ENCODE peak calls at places on chromosomes 13 and 19, in nine cellular contexts. X, C, Q, S, W, V, R, P and T are unnamed samples. For H3K9me3, the result is how much of the 10 kb centered on the place peaks cover.

GRCh38 chr19:15454371-15454800 is 4.6 kb upstream of the WIZ start:
- DNase-seq in R (no peak), P (peak), S (no peak), V (no peak), Q (no peak), C (no peak), W (no peak), X (no peak), T (peak)

GRCh38 chr19:20078696-20079095 is 896 bp downstream of the ZNF90 start:
- DNase-seq in P (no peak), R (peak), Q (peak), S (no peak), X (peak), C (no peak), W (no peak), V (peak), T (peak)

GRCh38 chr19:2213799-2214198 is 22.3 kb downstream of the PLEKHJ1 start:
- DNase-seq in Q (peak), C (no peak), R (no peak), S (no peak), W (no peak), V (no peak), X (no peak), P (no peak), T (no peak)

GRCh38 chr19:44590245-44591059 is 22.9 kb upstream of the IGSF23 start:
- DNase-seq in C (no peak), V (no peak), W (no peak), X (no peak), R (no peak), S (no peak), P (no peak), Q (no peak), T (no peak)

GRCh38 chr13:43441464-43441863 is 345.3 kb downstream of the ENOX1 start:
- DNase-seq in C (no peak), V (peak), X (no peak), P (no peak), S (no peak), Q (no peak), R (no peak), W (no peak), T (no peak)

GRCh38 chr13:104357174-104357573 is 1291.0 kb upstream of the SLC10A2 start:
- DNase-seq in C (no peak), V (no peak), X (no peak), P (no peak), W (no peak), R (no peak), S (no peak), Q (no peak), T (no peak)

GRCh38 chr19:19510432-19510831 is 4.9 kb downstream of the TSSK6 start:
- DNase-seq in C (no peak), P (no peak), Q (no peak), S (no peak), V (peak), W (no peak), X (no peak), R (no peak), T (no peak)

GRCh38 chr13:39273953-39274352 is 235.7 kb downstream of the NHLRC3 start:
- DNase-seq in X (peak), Q (peak), V (peak), P (no peak), S (no peak), W (no peak), C (no peak), R (no peak), T (peak)

GRCh38 chr19:34276614-34277013 is 22.3 kb downstream of the GARRE1 start:
- DNase-seq in V (no peak), C (no peak), R (no peak), Q (no peak), P (no peak), W (no peak), X (no peak), S (no peak), T (peak)

GRCh38 chr19:8850488-8850887 is 18.3 kb downstream of the MBD3L1 start:
- DNase-seq in R (no peak), V (no peak), X (no peak), S (no peak), C (no peak), Q (no peak), P (no peak), W (no peak), T (no peak)

GRCh38 chr13:92843549-92843948 is 383.1 kb upstream of the GPC6 start:
- DNase-seq in R (no peak), P (no peak), X (no peak), C (no peak), Q (peak), W (no peak), S (peak), V (no peak), T (no peak)

GRCh38 chr13:40993119-40993518 is 26.0 kb downstream of the ELF1 start:
- DNase-seq in W (no peak), C (no peak), S (no peak), X (no peak), V (peak), P (no peak), Q (no peak), R (no peak), T (peak)

GRCh38 chr19:16435999-16436650 is 35.6 kb downstream of the EPS15L1 start:
- DNase-seq in R (no peak), W (no peak), X (no peak), C (no peak), S (no peak), V (no peak), Q (no peak), P (no peak), T (no peak)

GRCh38 chr13:75749407-75749806 is 113.3 kb downstream of the LMO7 start:
- DNase-seq in X (no peak), W (no peak), Q (peak), S (no peak), R (peak), C (no peak), V (no peak), P (no peak), T (no peak)

GRCh38 chr13:114002009-114002544 is 28.2 kb upstream of the C13orf46 start:
- DNase-seq in V (no peak), C (peak), S (no peak), W (no peak), X (no peak), P (no peak), R (peak), Q (no peak), T (no peak)

GRCh38 chr19:15810335-15810734 is 5.1 kb downstream of the OR10H1 start:
- DNase-seq in S (no peak), C (no peak), P (no peak), W (no peak), X (peak), Q (no peak), V (no peak), R (no peak), T (no peak)

GRCh38 chr13:22196777-22197176 is 525.9 kb downstream of the FGF9 start:
- DNase-seq in P (no peak), Q (no peak), C (no peak), R (no peak), S (no peak), V (no peak), X (no peak), W (no peak), T (no peak)

GRCh38 chr13:61414136-61414535 is 1.5 kb downstream of the PCDH20 start:
- DNase-seq in C (no peak), S (no peak), V (peak), Q (peak), X (peak), P (no peak), R (no peak), W (no peak), T (no peak)

GRCh38 chr19:42282036-42282762 is 13.1 kb downstream of the CIC start:
- DNase-seq in C (no peak), W (no peak), P (peak), S (no peak), R (no peak), V (no peak), X (no peak), Q (peak), T (peak)

GRCh38 chr19:47755065-47755761 is 9.9 kb downstream of the NOP53 start:
- DNase-seq in X (no peak), P (no peak), W (no peak), S (no peak), C (no peak), Q (no peak), V (no peak), R (no peak), T (no peak)

GRCh38 chr19:16497042-16497441 is 848 bp downstream of the C19orf44 start:
- DNase-seq in P (no peak), C (no peak), X (no peak), Q (no peak), R (no peak), W (no peak), V (no peak), S (no peak), T (no peak)

GRCh38 chr13:51894239-51894638 is 32.5 kb downstream of the CCDC70 start:
- DNase-seq in C (no peak), R (no peak), X (no peak), Q (no peak), W (no peak), P (no peak), V (peak), S (no peak), T (no peak)

GRCh38 chr19:39708594-39708993 is 4.3 kb downstream of the LGALS14 start:
- DNase-seq in C (no peak), X (no peak), Q (no peak), V (no peak), W (no peak), P (no peak), R (no peak), S (no peak), T (no peak)

GRCh38 chr13:30332516-30333165 is 25.3 kb upstream of the KATNAL1 start:
- DNase-seq in W (no peak), P (no peak), X (no peak), Q (no peak), R (no peak), C (no peak), S (no peak), V (no peak), T (no peak)

GRCh38 chr19:4089400-4089908 is 22.8 kb upstream of the ZBTB7A start:
- DNase-seq in C (no peak), S (no peak), Q (no peak), P (no peak), W (peak), R (no peak), X (peak), V (no peak), T (no peak)

GRCh38 chr19:10193666-10194499 is 870 bp downstream of the DNMT1 start:
- DNase-seq in R (no peak), P (peak), X (peak), V (no peak), C (peak), W (no peak), S (no peak), Q (peak), T (no peak)

GRCh38 chr19:46913852-46914430 is 53.1 kb downstream of the ARHGAP35 start:
- DNase-seq in X (no peak), P (peak), R (no peak), C (no peak), W (no peak), S (no peak), V (no peak), Q (peak), T (no peak)

GRCh38 chr19:5480427-5480836 is 25.2 kb downstream of the ZNRF4 start:
- DNase-seq in R (peak), Q (peak), P (peak), W (no peak), V (peak), S (no peak), X (peak), C (no peak), T (peak)

GRCh38 chr13:110132178-110132975 is 174.6 kb downstream of the COL4A1 start:
- DNase-seq in C (no peak), S (no peak), R (no peak), W (no peak), X (no peak), V (peak), P (no peak), Q (no peak), T (no peak)

GRCh38 chr19:29292146-29292545 is 79.2 kb upstream of the UQCRFS1 start:
- DNase-seq in Q (no peak), P (no peak), X (no peak), C (peak), R (no peak), S (no peak), W (no peak), V (no peak), T (no peak)

GRCh38 chr13:41178040-41178439 is 16.3 kb downstream of the KBTBD7 start:
- DNase-seq in X (no peak), Q (peak), V (no peak), P (no peak), C (no peak), S (no peak), R (no peak), W (no peak), T (no peak)

GRCh38 chr13:41995946-41996345 is 35.0 kb upstream of the VWA8 start:
- DNase-seq in S (no peak), V (no peak), P (no peak), C (no peak), Q (peak), W (no peak), R (no peak), X (no peak), T (no peak)

GRCh38 chr13:110921209-110921608 is 6.3 kb upstream of the ANKRD10 start:
- DNase-seq in Q (no peak), W (no peak), C (no peak), P (no peak), V (no peak), S (no peak), R (no peak), X (no peak), T (no peak)

GRCh38 chr13:51154029-51154555 is 43.0 kb upstream of the C13orf42 start:
- DNase-seq in P (no peak), V (peak), Q (peak), R (no peak), X (no peak), S (no peak), C (no peak), W (no peak), T (no peak)

GRCh38 chr19:13016628-13017305 is 21.5 kb downstream of the NFIX start:
- DNase-seq in W (no peak), R (no peak), Q (no peak), C (no peak), P (no peak), V (peak), S (no peak), X (no peak), T (no peak)

GRCh38 chr13:102724923-102725322 is 30.1 kb upstream of the METTL21C start:
- DNase-seq in V (no peak), W (no peak), C (no peak), P (peak), X (no peak), R (no peak), S (no peak), Q (peak), T (no peak)

GRCh38 chr13:102721800-102722231 is 27.0 kb upstream of the METTL21C start:
- DNase-seq in Q (peak), W (no peak), V (no peak), R (peak), P (no peak), X (no peak), S (no peak), C (no peak), T (no peak)

GRCh38 chr13:102729560-102730275 is 34.9 kb upstream of the METTL21C start:
- DNase-seq in V (no peak), Q (peak), R (no peak), W (no peak), P (peak), S (no peak), C (no peak), X (no peak), T (no peak)

DNA sequence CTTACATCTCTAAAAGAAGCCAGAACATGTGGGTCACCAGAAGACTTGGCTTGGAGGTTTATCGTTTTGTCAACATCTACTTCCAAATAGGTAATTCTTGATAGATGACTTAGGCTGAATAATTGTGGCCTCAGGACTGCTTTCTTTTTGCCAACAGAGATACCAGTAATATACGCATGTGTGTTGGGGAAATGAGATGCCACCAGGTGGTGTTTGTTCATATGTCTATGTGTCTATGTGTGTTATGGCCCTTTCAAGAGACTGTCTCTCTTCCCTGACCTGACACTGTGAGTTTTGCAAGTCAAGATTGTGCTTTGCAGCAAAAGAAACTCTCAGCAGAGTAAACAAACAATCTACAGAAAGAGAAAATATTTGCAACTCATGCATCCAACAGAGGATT is 31.6 kb upstream of the METTL21C start:
- DNase-seq in R (no peak), X (no peak), P (no peak), S (no peak), Q (no peak), C (no peak), W (no peak), V (no peak), T (no peak)
- TF ChIP-seq CTCF in R (no peak), X (no peak), P (no peak), S (no peak), Q (no peak), C (no peak), W (no peak), V (no peak), T (no peak)

DNA sequence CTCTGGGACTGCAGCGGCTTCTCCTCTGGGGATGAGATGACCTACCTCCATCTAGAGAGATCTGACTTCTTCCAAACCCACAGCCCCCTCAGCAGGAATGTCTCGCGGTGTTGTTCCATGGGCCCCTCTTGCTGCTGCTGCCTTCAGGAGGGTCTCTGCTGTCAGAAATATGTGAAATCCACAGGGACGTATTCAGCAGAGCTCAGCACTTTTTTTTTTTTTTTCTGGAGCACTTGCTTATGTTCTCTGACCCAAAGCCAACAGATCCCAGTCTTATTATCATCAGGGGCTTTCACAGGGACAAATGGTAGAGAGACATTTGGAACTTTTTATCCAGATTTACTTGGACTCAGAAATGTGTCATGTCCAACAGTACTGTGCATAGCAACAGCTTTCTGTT is 332.5 kb downstream of the ZNF536 start:
- DNase-seq in W (no peak), P (no peak), C (peak), V (no peak), Q (no peak), S (no peak), X (no peak), R (no peak), T (no peak)
- H3K9me3 ChIP-seq in W (under half), P (under half), C (under half), V (under half), Q (under half), S (under half), X (under half), R (under half), T (under half)

DNA sequence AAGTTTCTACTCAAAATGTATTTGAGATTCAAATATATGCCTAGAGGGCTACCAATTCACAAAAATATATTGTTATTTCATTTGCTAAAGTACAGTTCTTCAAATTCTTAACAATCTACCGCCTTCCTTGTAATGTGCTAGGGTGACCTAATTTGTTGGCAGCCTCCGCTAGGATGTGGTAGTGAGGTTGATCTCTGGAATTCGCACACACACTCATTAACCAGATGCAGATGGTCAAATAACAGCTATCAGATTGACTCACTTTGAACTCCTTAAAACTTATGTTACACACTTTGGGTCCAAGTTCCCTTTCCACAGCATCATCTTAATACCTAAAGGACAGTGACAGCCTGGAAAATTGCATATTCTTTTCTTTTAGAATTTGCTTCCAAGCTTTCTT is 367.3 kb downstream of the DCT start:
- DNase-seq in R (peak), V (no peak), C (no peak), Q (peak), W (no peak), S (peak), P (no peak), X (no peak), T (peak)
- TF ChIP-seq CTCF in R (no peak), V (no peak), C (no peak), Q (no peak), W (no peak), S (no peak), P (no peak), X (no peak), T (no peak)

GRCh38 chr19:55778331-55778730 is 9.4 kb downstream of the RFPL4AL1 start:
- DNase-seq in Q (no peak), S (no peak), R (no peak), C (no peak), P (no peak), X (no peak), V (no peak), W (no peak), T (no peak)

GRCh38 chr19:55781112-55781511 is 12.2 kb downstream of the RFPL4AL1 start:
- DNase-seq in S (no peak), C (no peak), P (no peak), X (no peak), R (no peak), W (no peak), V (no peak), Q (no peak), T (no peak)

DNA sequence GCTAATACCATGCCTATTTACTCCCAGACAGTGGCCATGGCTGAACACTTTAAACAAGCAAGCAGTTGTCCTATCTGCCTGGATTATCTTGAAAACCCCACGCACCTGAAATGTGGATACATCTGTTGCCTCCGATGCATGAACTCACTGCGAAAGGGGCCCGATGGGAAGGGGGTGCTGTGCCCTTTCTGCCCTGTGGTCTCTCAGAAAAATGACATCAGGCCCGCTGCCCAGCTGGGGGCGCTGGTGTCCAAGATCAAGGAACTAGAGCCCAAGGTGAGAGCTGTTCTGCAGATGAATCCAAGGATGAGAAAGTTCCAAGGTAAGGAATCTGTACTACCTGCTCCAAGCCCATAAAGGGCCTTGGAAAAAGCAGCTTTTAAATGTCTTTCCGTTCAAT is 8.6 kb downstream of the RFPL4AL1 start:
- DNase-seq in C (no peak), X (no peak), W (no peak), S (no peak), P (no peak), V (peak), Q (no peak), R (no peak), T (no peak)
- H3K9me3 ChIP-seq in C (under half), X (under half), W (under half), S (under half), P (under half), V (under half), Q (under half), R (under half), T (under half)

DNA sequence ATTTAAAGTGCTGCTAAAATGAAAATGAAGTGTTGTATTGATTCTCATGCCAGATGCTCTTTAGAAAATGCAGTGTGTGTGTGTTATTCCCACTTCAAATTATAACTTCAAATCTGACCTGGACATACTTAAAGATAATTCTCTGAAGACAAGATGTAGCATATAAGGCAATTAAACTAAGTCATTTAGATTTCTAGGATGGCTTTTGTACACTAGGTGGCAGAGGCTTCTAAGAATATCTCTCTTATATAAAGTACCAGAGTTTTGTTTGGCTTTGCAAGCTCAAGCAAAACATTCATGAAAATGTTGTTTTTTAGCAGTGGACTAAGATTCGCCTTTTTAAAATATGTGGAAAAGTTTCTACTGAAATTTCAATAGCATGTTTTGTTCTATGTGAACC is 407.2 kb downstream of the GPC5 start:
- DNase-seq in X (no peak), W (no peak), S (no peak), Q (peak), R (no peak), P (no peak), C (no peak), V (no peak), T (no peak)
- TF ChIP-seq CTCF in X (no peak), W (no peak), S (no peak), Q (no peak), R (no peak), P (no peak), C (no peak), V (peak), T (no peak)